ENCODE peak calls at places on chromosomes 7 and 10, in seven cellular contexts. C, D, P, R, N, H and Y are unnamed samples.

GRCh38 chr7:126079151-126079550 is 1149.5 kb upstream of the POT1 start:
- DNase-seq in N (no peak), C (no peak), H (no peak), R (no peak), D (no peak), P (no peak), Y (no peak)

GRCh38 chr10:36779238-36779846 is 346.1 kb upstream of the ANKRD30A start:
- DNase-seq in R (peak), N (peak), D (peak), C (peak), P (no peak), H (peak), Y (no peak)

GRCh38 chr10:6204063-6204340 is 1.3 kb downstream of the PFKFB3 start:
- DNase-seq in N (peak), C (peak), H (no peak), D (peak), R (peak), P (no peak), Y (peak)

GRCh38 chr7:41232086-41232485 is 470.8 kb downstream of the INHBA start:
- DNase-seq in R (no peak), D (peak), N (no peak), H (no peak), P (no peak), C (no peak), Y (no peak)

GRCh38 chr7:41942468-41943097 is 239.7 kb upstream of the INHBA start:
- DNase-seq in C (peak), R (peak), N (no peak), H (no peak), D (peak), P (no peak), Y (no peak)

GRCh38 chr10:19749185-19749729 is 67.0 kb upstream of the PLXDC2 start:
- DNase-seq in H (no peak), P (no peak), N (no peak), R (no peak), C (no peak), D (peak), Y (no peak)

GRCh38 chr10:78910886-78911285 is 157.9 kb upstream of the ZMIZ1 start:
- DNase-seq in P (no peak), N (no peak), C (no peak), D (no peak), R (no peak), H (no peak), Y (no peak)

GRCh38 chr10:58963723-58964124 is 212.7 kb upstream of the PHYHIPL start:
- DNase-seq in P (no peak), R (peak), C (no peak), N (no peak), H (no peak), D (no peak), Y (no peak)

GRCh38 chr10:110212119-110213006 is 5.0 kb downstream of the MXI1 start:
- DNase-seq in N (no peak), P (no peak), C (no peak), H (no peak), D (no peak), R (no peak), Y (no peak)

GRCh38 chr10:84820121-84820520 is 491.7 kb downstream of the CCSER2 start:
- DNase-seq in N (no peak), H (no peak), C (peak), D (no peak), R (no peak), P (no peak), Y (no peak)

GRCh38 chr7:16984346-16984745 is 102.6 kb upstream of the AGR3 start:
- DNase-seq in D (no peak), P (no peak), R (no peak), H (no peak), C (no peak), N (no peak), Y (no peak)

GRCh38 chr7:7861211-7861633 is 107.4 kb upstream of the GLCCI1 start:
- DNase-seq in C (peak), N (peak), R (no peak), H (peak), D (peak), P (no peak), Y (no peak)

GRCh38 chr10:79308969-79309665 is 38.2 kb upstream of the PPIF start:
- DNase-seq in C (no peak), D (no peak), R (no peak), H (no peak), N (no peak), P (no peak), Y (no peak)

GRCh38 chr7:29091722-29092121 is 54.6 kb downstream of the CPVL start:
- DNase-seq in C (no peak), D (no peak), R (no peak), P (no peak), N (no peak), H (peak), Y (peak)

GRCh38 chr10:19908991-19909699 is 92.9 kb downstream of the PLXDC2 start:
- DNase-seq in N (no peak), P (no peak), R (no peak), C (no peak), D (peak), H (no peak), Y (no peak)

GRCh38 chr7:120805636-120806388 is 52.1 kb downstream of the TSPAN12 start:
- DNase-seq in N (peak), P (no peak), R (peak), C (peak), H (peak), D (peak), Y (peak)

GRCh38 chr7:81293806-81294205 is 375.0 kb upstream of the SEMA3C start:
- DNase-seq in H (no peak), R (no peak), P (no peak), N (no peak), C (no peak), D (no peak), Y (no peak)

GRCh38 chr10:43666551-43666950 is 17.9 kb upstream of the ZNF32 start:
- DNase-seq in N (no peak), R (no peak), P (no peak), C (no peak), D (no peak), H (no peak), Y (no peak)

GRCh38 chr10:43665054-43665453 is 16.4 kb upstream of the ZNF32 start:
- DNase-seq in P (no peak), R (no peak), N (no peak), D (no peak), H (no peak), C (no peak), Y (no peak)

GRCh38 chr10:43671659-43672555 is 23.2 kb upstream of the ZNF32 start:
- DNase-seq in D (peak), P (no peak), N (peak), H (peak), C (peak), R (peak), Y (peak)

GRCh38 chr10:43667736-43668371 is 19.2 kb upstream of the ZNF32 start:
- DNase-seq in P (no peak), H (no peak), D (no peak), C (no peak), R (no peak), N (no peak), Y (no peak)

DNA sequence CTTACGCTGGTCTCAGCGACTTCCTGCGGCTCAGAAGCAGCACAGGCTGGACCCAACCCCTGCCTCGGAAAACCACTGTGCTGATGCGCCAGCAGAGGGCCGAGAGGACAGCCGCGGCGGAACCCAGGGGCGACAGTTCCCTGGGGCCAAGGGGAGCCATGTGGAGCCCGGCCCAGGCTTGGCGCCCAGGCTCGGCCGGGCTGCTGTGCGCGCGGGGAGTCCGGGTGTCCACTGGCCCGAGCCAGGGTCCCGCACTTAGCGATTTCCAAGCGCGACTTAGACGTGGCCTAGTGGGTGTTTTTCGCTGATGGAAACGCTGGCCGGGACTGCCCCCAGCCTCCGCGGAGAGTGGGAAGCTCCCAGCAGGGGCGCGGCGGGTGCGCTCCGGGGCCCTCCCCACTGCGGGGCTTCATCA is 18.6 kb upstream of the ZNF32 start:
- DNase-seq in N (no peak), P (no peak), C (no peak), H (peak), R (peak), D (peak), Y (peak)
- TF ChIP-seq CTCF in N (no peak), P (no peak), C (no peak), H (peak), R (peak), D (peak), Y (no peak)

GRCh38 chr10:112120491-112120890 is 63.1 kb downstream of the GPAM start:
- DNase-seq in D (no peak), N (no peak), C (no peak), P (no peak), R (no peak), H (no peak), Y (no peak)

DNA sequence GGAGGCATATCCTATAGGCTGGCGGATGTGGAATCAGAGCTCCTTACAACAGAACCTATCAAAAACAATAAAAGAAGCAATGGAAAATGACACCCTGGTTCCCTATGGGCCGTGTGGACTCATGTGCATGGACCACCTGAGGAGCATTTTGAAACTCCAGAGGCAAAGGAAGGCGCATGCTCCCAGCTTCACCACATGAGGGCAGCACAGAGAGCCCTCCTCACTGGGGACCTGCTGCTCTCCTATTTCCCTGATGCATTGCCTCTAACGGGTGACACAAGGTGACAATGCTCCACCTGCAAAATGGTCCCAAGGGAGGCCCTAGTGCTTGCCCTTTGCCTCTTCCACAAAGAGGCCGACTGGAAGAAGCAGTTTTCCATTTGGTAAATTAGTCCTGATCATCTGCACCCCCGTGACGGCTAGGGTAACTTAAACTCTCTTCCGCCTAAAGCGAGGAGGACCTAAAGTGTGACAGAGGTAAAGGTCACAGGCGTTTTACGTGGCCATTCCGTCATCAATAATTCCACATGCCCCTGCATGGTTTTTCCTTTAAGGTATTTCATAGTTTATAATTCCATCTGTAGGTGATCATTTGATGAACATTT is 67.7 kb downstream of the GPAM start:
- DNase-seq in R (peak), C (peak), D (no peak), H (peak), N (peak), P (no peak), Y (peak)
- TF ChIP-seq CTCF in R (peak), C (peak), D (peak), H (peak), N (peak), P (no peak), Y (peak)

GRCh38 chr10:117541909-117542705 is 439 bp upstream of the EMX2 start:
- DNase-seq in C (peak), P (no peak), D (peak), R (peak), N (peak), H (peak), Y (peak)

GRCh38 chr10:117542706-117543244 is at the start of gene EMX2:
- DNase-seq in H (no peak), P (no peak), C (no peak), R (no peak), N (no peak), D (no peak), Y (no peak)

GRCh38 chr10:117543999-117544728 is 1.6 kb downstream of the EMX2 start:
- DNase-seq in C (peak), P (no peak), H (no peak), R (no peak), N (no peak), D (no peak), Y (peak)

GRCh38 chr10:117544729-117545140 is 2.2 kb downstream of the EMX2 start:
- DNase-seq in H (no peak), R (peak), N (no peak), D (no peak), P (peak), C (no peak), Y (peak)

GRCh38 chr10:117543245-117543998 is 876 bp downstream of the EMX2 start:
- DNase-seq in H (no peak), R (peak), D (no peak), P (peak), C (peak), N (no peak), Y (peak)
- TF ChIP-seq CTCF in H (no peak), R (peak), D (peak), P (no peak), C (peak), N (peak), Y (no peak)

GRCh38 chr10:87819274-87819585 is 1.2 kb upstream of the ATAD1 start:
- DNase-seq in P (no peak), H (no peak), R (no peak), C (no peak), D (no peak), N (no peak), Y (no peak)

GRCh38 chr10:87817291-87817872 is 644 bp downstream of the ATAD1 start:
- DNase-seq in R (no peak), P (no peak), N (no peak), D (peak), C (no peak), H (no peak), Y (no peak)

GRCh38 chr10:87817873-87818504 is at the start of gene ATAD1:
- DNase-seq in N (peak), D (peak), C (peak), P (peak), H (peak), R (peak), Y (peak)

GRCh38 chr10:87816842-87817178 is 1.2 kb downstream of the ATAD1 start:
- DNase-seq in C (no peak), N (no peak), R (no peak), P (no peak), H (no peak), D (no peak), Y (no peak)

DNA sequence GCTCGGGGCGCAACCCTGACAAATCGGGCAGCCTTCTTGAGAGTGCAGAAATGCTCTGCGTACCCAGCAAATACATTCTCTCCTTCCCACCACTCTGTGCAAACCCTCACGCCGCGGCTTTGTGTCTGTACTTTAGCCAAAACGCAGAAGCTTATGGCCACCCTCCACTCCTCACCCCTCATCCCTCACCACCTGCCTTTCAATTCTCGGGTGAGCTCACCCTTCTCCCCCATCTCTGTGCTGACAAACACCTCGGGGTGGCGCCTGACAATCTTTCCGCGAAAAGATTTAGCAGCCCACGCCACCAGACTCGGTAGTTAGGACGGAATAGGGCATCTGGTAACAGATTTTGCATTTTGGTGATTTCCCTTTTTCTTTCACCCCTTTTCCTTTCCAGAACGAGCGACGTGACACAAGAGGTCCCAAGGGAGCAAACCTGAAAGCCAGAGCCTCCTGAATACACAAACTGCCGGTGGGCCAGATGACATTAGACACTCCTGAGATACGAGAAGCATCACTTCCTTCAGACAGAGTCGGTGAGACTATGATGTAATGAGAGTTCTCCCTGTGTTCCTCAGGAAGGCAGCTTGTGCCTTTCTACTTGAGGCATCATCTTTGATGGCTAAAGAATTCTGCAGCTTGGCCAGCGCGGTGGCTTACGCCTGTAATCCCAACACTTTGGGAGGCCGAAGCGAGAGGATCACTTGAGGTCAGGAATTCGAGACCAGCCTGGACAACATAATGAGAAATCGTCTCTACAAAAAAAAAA is 663 bp upstream of the ATAD1 start:
- DNase-seq in D (peak), N (no peak), C (peak), R (peak), H (peak), P (no peak), Y (peak)
- TF ChIP-seq CTCF in D (peak), N (peak), C (peak), R (no peak), H (no peak), P (no peak), Y (peak)

GRCh38 chr10:106609867-106610266 is 554.6 kb downstream of the SORCS1 start:
- DNase-seq in H (no peak), P (no peak), N (no peak), C (no peak), R (peak), D (no peak), Y (no peak)
- TF ChIP-seq CTCF in H (no peak), P (no peak), N (no peak), C (no peak), R (peak), D (peak), Y (no peak)

DNA sequence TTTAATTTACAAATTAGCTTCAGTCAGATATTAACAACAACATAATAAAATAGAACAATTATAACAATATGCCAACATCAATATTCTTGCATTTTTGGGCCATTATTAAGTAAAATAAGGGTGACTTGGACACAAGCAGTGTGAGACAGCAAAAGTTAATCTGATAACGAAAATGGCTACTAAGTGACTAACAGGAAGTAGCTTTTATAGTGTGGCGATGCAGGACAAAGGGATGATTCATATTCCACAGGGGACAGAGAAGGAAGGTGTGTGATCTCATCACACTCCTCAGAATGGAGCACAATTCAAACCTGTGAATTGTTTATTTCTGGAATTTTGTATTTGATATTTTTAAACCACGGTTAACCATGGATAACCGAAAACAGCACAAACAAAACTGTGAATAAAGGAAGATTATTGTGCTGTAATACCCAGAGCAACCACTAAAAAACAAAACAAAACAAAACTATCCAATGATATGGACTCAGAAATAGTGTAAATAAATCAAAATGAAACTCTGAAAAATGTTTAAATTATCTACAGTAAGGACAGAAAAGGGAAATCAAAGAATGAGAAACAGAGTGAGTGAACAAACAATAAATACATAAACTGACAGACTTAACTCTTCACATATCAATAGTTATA is 66.9 kb upstream of the TFEC start:
- DNase-seq in R (no peak), C (no peak), H (peak), P (no peak), N (peak), D (peak), Y (no peak)
- TF ChIP-seq CTCF in R (peak), C (no peak), H (no peak), P (no peak), N (peak), D (no peak), Y (no peak)